ENCODE peak calls at places on chromosomes 11 and 22, in six cellular contexts. M is tibial artery, C is Panc1, T is cardiac muscle cell, S is left ventricle myocardium inferior, Y is stomach. K is an unnamed sample.

GRCh38 chr11:7418061-7418460 is 67.2 kb upstream of the OLFML1 start:
- DNase-seq in M (no peak), T (no peak), Y (no peak), S (no peak), C (peak; percentile 24), K (no peak)

GRCh38 chr11:8040261-8040920 is 40.6 kb upstream of the TUB start:
- DNase-seq in C (no peak), Y (no peak), T (no peak), M (no peak), S (no peak), K (no peak)

GRCh38 chr22:46758867-46759290 is 3.6 kb upstream of the TBC1D22A start:
- DNase-seq in S (no peak), T (peak; percentile 88), M (no peak), C (peak; percentile 32), Y (peak; percentile 76), K (no peak)

GRCh38 chr22:45631140-45631539 is 40.5 kb upstream of the ATXN10 start:
- DNase-seq in S (no peak), M (peak; percentile 54), C (no peak), T (no peak), Y (no peak), K (no peak)

GRCh38 chr11:92678212-92678611 is 291.2 kb upstream of the MTNR1B start:
- DNase-seq in C (no peak), S (no peak), T (no peak), M (no peak), Y (no peak), K (no peak)

GRCh38 chr11:64721359-64721699 is 1.7 kb downstream of the NRXN2 start:
- DNase-seq in Y (no peak), C (no peak), S (no peak), M (no peak), T (no peak), K (no peak)

GRCh38 chr22:42283288-42284229 is 13.1 kb upstream of the TCF20 start:
- DNase-seq in Y (no peak), T (peak; percentile 68), C (no peak), M (no peak), S (no peak), K (peak; percentile 55)

GRCh38 chr11:120546312-120547205 is 35.0 kb downstream of the GRIK4 start:
- DNase-seq in T (no peak), Y (peak; percentile 31), M (peak; percentile 92), C (no peak), S (no peak), K (peak; percentile 69)

GRCh38 chr11:78818201-78818600 is 243.5 kb upstream of the NARS2 start:
- DNase-seq in M (no peak), S (no peak), T (no peak), C (no peak), Y (no peak), K (no peak)

GRCh38 chr22:38817196-38817595 is 23.3 kb upstream of the DNAL4 start:
- DNase-seq in C (no peak), T (no peak), S (no peak), Y (no peak), M (no peak), K (no peak)

GRCh38 chr11:61494341-61495038 is 14.1 kb upstream of the LRRC10B start:
- DNase-seq in Y (no peak), T (peak; percentile 62), M (no peak), S (peak; percentile 56), C (no peak), K (no peak)

GRCh38 chr22:41256254-41256897 is 15.6 kb upstream of the CHADL start:
- DNase-seq in S (no peak), Y (no peak), M (no peak), T (no peak), C (peak; percentile 64), K (no peak)

GRCh38 chr11:133078591-133079179 is 453.6 kb downstream of the OPCML start:
- DNase-seq in T (peak; percentile 73), C (no peak), Y (peak; percentile 60), S (no peak), M (no peak), K (peak; percentile 18)

GRCh38 chr11:19441752-19442553 is 201.2 kb upstream of the E2F8 start:
- DNase-seq in S (peak; percentile 27), Y (peak; percentile 74), M (no peak), T (peak; percentile 42), C (no peak), K (peak; percentile 51)

GRCh38 chr11:19116315-19116970 is 525 bp upstream of the ZDHHC13 start:
- DNase-seq in T (no peak), Y (no peak), M (no peak), S (peak; percentile 13), C (no peak), K (no peak)

GRCh38 chr22:23315341-23315917 is 135.1 kb downstream of the BCR start:
- DNase-seq in T (peak; percentile 69), C (no peak), S (peak; percentile 68), Y (peak; percentile 73), M (peak; percentile 72), K (peak; percentile 73)

GRCh38 chr22:36277482-36278291 is 24.8 kb downstream of the APOL1 start:
- DNase-seq in S (peak; percentile 61), T (peak; percentile 66), C (no peak), M (peak; percentile 77), Y (peak; percentile 65), K (peak; percentile 58)

GRCh38 chr22:34068011-34068410 is 147.7 kb upstream of the LARGE1 start:
- DNase-seq in T (no peak), Y (no peak), M (no peak), S (no peak), C (no peak), K (no peak)

GRCh38 chr11:32435152-32435480 is 223 bp downstream of the WT1 start:
- DNase-seq in S (no peak), Y (no peak), T (no peak), M (no peak), C (no peak), K (no peak)

GRCh38 chr11:66683877-66684276 is 6.2 kb upstream of the RBM4B start:
- DNase-seq in S (no peak), M (peak; percentile 7), Y (no peak), T (no peak), C (no peak), K (no peak)

GRCh38 chr22:33894515-33894914 is 25.8 kb downstream of the LARGE1 start:
- DNase-seq in C (no peak), M (no peak), Y (no peak), S (no peak), T (no peak), K (no peak)

GRCh38 chr11:1828542-1828941 is 6.2 kb upstream of the SYT8 start:
- DNase-seq in T (no peak), S (no peak), Y (no peak), C (no peak), M (peak; percentile 61), K (no peak)

GRCh38 chr22:49810363-49811013 is 17.2 kb downstream of the BRD1 start:
- DNase-seq in Y (no peak), T (no peak), S (no peak), C (no peak), M (no peak), K (no peak)

GRCh38 chr22:43923191-43923590 is 414 bp upstream of the PNPLA3 start:
- DNase-seq in M (no peak), Y (no peak), C (no peak), T (no peak), S (no peak), K (no peak)

GRCh38 chr22:35863432-35863831 is 145.8 kb downstream of the APOL5 start:
- DNase-seq in Y (no peak), T (no peak), C (no peak), S (no peak), M (no peak), K (no peak)

GRCh38 chr22:37752189-37753061 is 55.3 kb upstream of the GCAT start:
- DNase-seq in T (no peak), M (peak; percentile 96), Y (peak; percentile 93), C (peak; percentile 58), S (peak; percentile 95), K (peak; percentile 94)
- H3K4me3 ChIP-seq in T (no peak overlapping the region), M (peak overlapping the region; percentile 5), Y (no peak overlapping the region), C (no peak overlapping the region), S (peak overlapping the region; percentile 44), K (peak overlapping the region; percentile 15)

GRCh38 chr11:59012942-59013256 is 73.2 kb upstream of the GLYATL1B start:
- DNase-seq in M (no peak), S (no peak), Y (peak; percentile 73), C (no peak), T (no peak), K (no peak)
- H3K4me1 ChIP-seq in M (no peaks in the 10 kb centered on the region), S (no peaks in the 10 kb centered on the region), Y (peaks cover 4% of the 10 kb centered on the region), C (no peaks in the 10 kb centered on the region), T (no peaks in the 10 kb centered on the region), K (no peaks in the 10 kb centered on the region)

GRCh38 chr11:73325036-73325981 is 17.2 kb downstream of the ARHGEF17 start:
- DNase-seq in Y (no peak), M (peak; percentile 96), T (no peak), S (peak; percentile 47), C (no peak), K (no peak)

GRCh38 chr11:73324665-73325035 is 16.6 kb downstream of the ARHGEF17 start:
- DNase-seq in S (no peak), Y (no peak), C (no peak), T (no peak), M (no peak), K (no peak)

GRCh38 chr11:73326929-73327811 is 19.1 kb downstream of the ARHGEF17 start:
- DNase-seq in C (no peak), T (no peak), Y (no peak), M (no peak), S (no peak), K (no peak)

GRCh38 chr11:73330569-73331093 is 22.6 kb downstream of the ARHGEF17 start:
- DNase-seq in Y (no peak), M (no peak), C (no peak), S (no peak), T (peak; percentile 49), K (no peak)

GRCh38 chr11:73327812-73328364 is 19.8 kb downstream of the ARHGEF17 start:
- DNase-seq in T (no peak), Y (no peak), C (no peak), S (no peak), M (no peak), K (no peak)
- H3K27ac ChIP-seq in T (peak overlapping the region; percentile 87), Y (peak overlapping the region; percentile 88), C (no peak overlapping the region), S (peak overlapping the region; percentile 99), M (peak overlapping the region; percentile 97), K (peak overlapping the region; percentile 16)

DNA sequence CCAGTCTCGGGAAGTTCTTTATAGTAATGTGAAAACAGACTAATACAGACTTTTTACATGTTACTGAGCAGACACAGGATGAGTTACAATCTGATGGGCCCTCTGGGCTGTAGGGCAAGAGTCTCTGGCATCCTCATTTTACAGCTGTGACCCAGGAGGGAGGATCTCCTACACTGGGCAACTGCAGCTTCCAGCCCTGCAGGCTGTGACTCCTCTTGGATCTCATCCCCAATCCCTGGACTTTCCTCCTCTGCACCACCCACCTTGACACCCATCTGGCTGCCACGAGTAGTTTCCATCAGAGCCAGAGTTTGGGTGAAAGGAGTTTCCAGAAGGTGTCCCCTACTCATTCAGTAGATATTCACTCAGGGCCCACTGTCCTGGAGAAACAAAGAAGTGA is 48.9 kb upstream of the MYEOV start:
- DNase-seq in S (no peak), Y (peak; percentile 1), T (no peak), M (no peak), C (no peak), K (no peak)
- H3K4me3 ChIP-seq in S (no peak overlapping the region), Y (no peak overlapping the region), T (no peak overlapping the region), M (no peak overlapping the region), C (no peak overlapping the region), K (no peak overlapping the region)

K was measured in psoas muscle.